ENCODE peak calls at places on chromosome 2, in six cellular contexts. L is amygdala, Y is Caki2, B is pulmonary artery endothelial cell, F is hypothalamus, V is pancreas. D is an unnamed sample.

GRCh38 chr2:238685713-238686112 is 162.2 kb upstream of the TWIST2 start:
- DNase-seq in B (no peak), L (no peak), Y (no peak), V (no peak), F (no peak), D (no peak)

GRCh38 chr2:10814571-10815331 is 2.2 kb upstream of the PDIA6 start:
- DNase-seq in V (no peak), B (no peak), F (no peak), L (no peak), Y (no peak), D (peak)

GRCh38 chr2:216810399-216811160 is 49.3 kb downstream of the TNP1 start:
- DNase-seq in Y (no peak), B (no peak), F (no peak), L (no peak), V (no peak), D (no peak)

GRCh38 chr2:50597206-50597605 is 434.7 kb downstream of the NRXN1 start:
- DNase-seq in Y (no peak), F (no peak), B (no peak), V (no peak), L (no peak), D (peak)

GRCh38 chr2:170157025-170157684 is 20.8 kb upstream of the MYO3B start:
- DNase-seq in Y (no peak), V (no peak), B (no peak), F (no peak), L (no peak), D (no peak)

GRCh38 chr2:107338059-107338458 is 452.1 kb upstream of the ST6GAL2 start:
- DNase-seq in B (no peak), V (no peak), Y (no peak), L (no peak), F (no peak), D (no peak)

GRCh38 chr2:9647884-9648283 is 17.1 kb upstream of the YWHAQ start:
- DNase-seq in Y (no peak), F (no peak), V (no peak), B (no peak), L (no peak), D (no peak)

GRCh38 chr2:150134223-150134858 is 353.1 kb downstream of the RND3 start:
- DNase-seq in L (no peak), Y (no peak), B (no peak), V (no peak), F (no peak), D (no peak)

GRCh38 chr2:63977904-63978303 is 41.3 kb downstream of the VPS54 start:
- DNase-seq in V (no peak), Y (no peak), L (no peak), F (no peak), B (no peak), D (no peak)

GRCh38 chr2:96175951-96176350 is 30.7 kb upstream of the DUSP2 start:
- DNase-seq in B (no peak), V (no peak), Y (no peak), F (no peak), L (no peak), D (no peak)

GRCh38 chr2:74619651-74620297 is 28.4 kb downstream of the M1AP start:
- DNase-seq in L (no peak), F (no peak), Y (no peak), B (no peak), V (no peak), D (peak)

GRCh38 chr2:232386740-232387450 is 8.3 kb downstream of the ALPP start:
- DNase-seq in V (no peak), L (no peak), B (no peak), Y (no peak), F (no peak), D (no peak)

GRCh38 chr2:188046437-188046836 is 245.2 kb upstream of the GULP1 start:
- DNase-seq in L (no peak), F (no peak), Y (no peak), V (no peak), B (no peak), D (no peak)

GRCh38 chr2:199932312-199932855 is 21.3 kb downstream of the C2orf69 start:
- DNase-seq in Y (no peak), L (peak), F (peak), V (no peak), B (no peak), D (no peak)

GRCh38 chr2:61055557-61055956 is 10.1 kb upstream of the SANBR start:
- DNase-seq in B (no peak), F (no peak), L (no peak), V (no peak), Y (no peak), D (no peak)

GRCh38 chr2:25473758-25474335 is 132.1 kb upstream of the DNMT3A start:
- DNase-seq in F (no peak), L (peak), B (no peak), Y (peak), V (peak), D (peak)

GRCh38 chr2:239726631-239727181 is 298.4 kb downstream of the NDUFA10 start:
- DNase-seq in F (no peak), B (no peak), V (peak), L (no peak), Y (no peak), D (no peak)

GRCh38 chr2:62195421-62196277 is at the start of gene B3GNT2:
- DNase-seq in L (peak), B (peak), F (peak), Y (peak), V (peak), D (peak)

GRCh38 chr2:30503007-30503691 is 56.1 kb downstream of the LCLAT1 start:
- DNase-seq in L (no peak), V (no peak), Y (no peak), B (no peak), F (no peak), D (peak)

GRCh38 chr2:127873707-127874303 is 12.0 kb downstream of the AMMECR1L start:
- DNase-seq in Y (no peak), V (no peak), L (no peak), F (no peak), B (no peak), D (no peak)

GRCh38 chr2:236674238-236674637 is 104.6 kb downstream of the ACKR3 start:
- DNase-seq in V (no peak), Y (no peak), L (no peak), B (no peak), F (no peak), D (no peak)

GRCh38 chr2:66462196-66462825 is 27.4 kb downstream of the MEIS1 start:
- DNase-seq in B (no peak), F (no peak), V (no peak), Y (no peak), L (no peak), D (no peak)

GRCh38 chr2:98743835-98744234 is 12.9 kb upstream of the MGAT4A start:
- DNase-seq in B (no peak), F (no peak), Y (no peak), V (no peak), L (no peak), D (no peak)

GRCh38 chr2:212157011-212157410 is 381.6 kb downstream of the ERBB4 start:
- DNase-seq in L (no peak), Y (no peak), F (no peak), V (no peak), B (no peak), D (no peak)

D was measured in OCI-M1.